ENCODE peak calls at places on chromosomes 13 and 19, in five cellular contexts. One of them, this sample, is unnamed.

GRCh38 chr13:43087960-43088580 is 64.7 kb downstream of the DNAJC15 start:
- DNase-seq in heart right ventricle: no peak
- DNase-seq in pancreas: no peak
- DNase-seq in IMR-90: peak; percentile 36
- DNase-seq in prostate gland: peak; percentile 11
- DNase-seq in this sample: no peak

GRCh38 chr19:47097396-47098217 is 16.0 kb downstream of the ZC3H4 start:
- DNase-seq in heart right ventricle: peak; percentile 40
- DNase-seq in pancreas: no peak
- DNase-seq in IMR-90: no peak
- DNase-seq in prostate gland: no peak
- DNase-seq in this sample: peak; percentile 51

GRCh38 chr19:33302974-33303790 is 848 bp upstream of the CEBPA start:
- DNase-seq in heart right ventricle: no peak
- DNase-seq in pancreas: peak; percentile 68
- DNase-seq in IMR-90: peak; percentile 41
- DNase-seq in prostate gland: peak; percentile 53
- DNase-seq in this sample: peak; percentile 63

GRCh38 chr13:101053289-101053688 is 363.0 kb downstream of the NALCN start:
- DNase-seq in heart right ventricle: no peak
- DNase-seq in pancreas: no peak
- DNase-seq in IMR-90: no peak
- DNase-seq in prostate gland: no peak
- DNase-seq in this sample: no peak

GRCh38 chr19:17718988-17719711 is at the start of gene MAP1S:
- DNase-seq in heart right ventricle: peak; percentile 51
- DNase-seq in pancreas: peak; percentile 46
- DNase-seq in IMR-90: peak; percentile 25
- DNase-seq in prostate gland: peak; percentile 21
- DNase-seq in this sample: peak; percentile 72

GRCh38 chr13:77343841-77344240 is 16.9 kb upstream of the MYCBP2 start:
- DNase-seq in heart right ventricle: no peak
- DNase-seq in pancreas: no peak
- DNase-seq in IMR-90: no peak
- DNase-seq in prostate gland: no peak
- DNase-seq in this sample: no peak

GRCh38 chr13:72953391-72953960 is 105.3 kb upstream of the KLF5 start:
- DNase-seq in heart right ventricle: no peak
- DNase-seq in pancreas: peak; percentile 74
- DNase-seq in IMR-90: no peak
- DNase-seq in prostate gland: peak; percentile 12
- DNase-seq in this sample: peak; percentile 90

GRCh38 chr19:50896591-50897190 is 14.5 kb downstream of the KLK4 start:
- DNase-seq in heart right ventricle: no peak
- DNase-seq in pancreas: peak; percentile 59
- DNase-seq in IMR-90: peak; percentile 65
- DNase-seq in prostate gland: peak; percentile 88
- DNase-seq in this sample: no peak

GRCh38 chr19:1069009-1069779 is 2.2 kb downstream of the ARHGAP45 start:
- DNase-seq in heart right ventricle: peak; percentile 50
- DNase-seq in pancreas: no peak
- DNase-seq in IMR-90: no peak
- DNase-seq in prostate gland: no peak
- DNase-seq in this sample: peak; percentile 92

GRCh38 chr19:38012290-38012689 is 105.3 kb downstream of the SIPA1L3 start:
- DNase-seq in heart right ventricle: no peak
- DNase-seq in pancreas: no peak
- DNase-seq in IMR-90: no peak
- DNase-seq in prostate gland: no peak
- DNase-seq in this sample: no peak

GRCh38 chr13:111437417-111437816 is 117.0 kb downstream of the TEX29 start:
- DNase-seq in heart right ventricle: no peak
- DNase-seq in pancreas: no peak
- DNase-seq in IMR-90: no peak
- DNase-seq in prostate gland: no peak
- DNase-seq in this sample: no peak

GRCh38 chr19:2552859-2553258 is 76.9 kb downstream of the GADD45B start:
- DNase-seq in heart right ventricle: no peak
- DNase-seq in pancreas: no peak
- DNase-seq in IMR-90: no peak
- DNase-seq in prostate gland: no peak
- DNase-seq in this sample: no peak

GRCh38 chr13:99959538-99960230 is 11.9 kb downstream of the ZIC5 start:
- DNase-seq in heart right ventricle: no peak
- DNase-seq in pancreas: no peak
- DNase-seq in IMR-90: no peak
- DNase-seq in prostate gland: no peak
- DNase-seq in this sample: no peak

GRCh38 chr19:7787141-7787540 is 24.1 kb downstream of the CLEC4M start:
- DNase-seq in heart right ventricle: no peak
- DNase-seq in pancreas: peak; percentile 49
- DNase-seq in IMR-90: no peak
- DNase-seq in prostate gland: no peak
- DNase-seq in this sample: no peak

GRCh38 chr19:48121909-48122371 is 11.3 kb upstream of the PLA2G4C start:
- DNase-seq in heart right ventricle: no peak
- DNase-seq in pancreas: no peak
- DNase-seq in IMR-90: no peak
- DNase-seq in prostate gland: peak; percentile 24
- DNase-seq in this sample: no peak

GRCh38 chr13:111951982-111952565 is 114.9 kb upstream of the SOX1 start:
- DNase-seq in heart right ventricle: no peak
- DNase-seq in pancreas: no peak
- DNase-seq in IMR-90: no peak
- DNase-seq in prostate gland: no peak
- DNase-seq in this sample: no peak

GRCh38 chr19:38099966-38100365 is 124.1 kb downstream of the DPF1 start:
- DNase-seq in heart right ventricle: no peak
- DNase-seq in pancreas: no peak
- DNase-seq in IMR-90: no peak
- DNase-seq in prostate gland: no peak
- DNase-seq in this sample: no peak

GRCh38 chr13:56986121-56986520 is 154.6 kb upstream of the PRR20A start:
- DNase-seq in heart right ventricle: no peak
- DNase-seq in pancreas: no peak
- DNase-seq in IMR-90: no peak
- DNase-seq in prostate gland: no peak
- DNase-seq in this sample: no peak

GRCh38 chr19:50519006-50519575 is 5.4 kb upstream of the ASPDH start:
- DNase-seq in heart right ventricle: no peak
- DNase-seq in pancreas: no peak
- DNase-seq in IMR-90: no peak
- DNase-seq in prostate gland: no peak
- DNase-seq in this sample: peak; percentile 4

GRCh38 chr19:5418676-5419075 is 36.5 kb upstream of the ZNRF4 start:
- DNase-seq in heart right ventricle: no peak
- DNase-seq in pancreas: no peak
- DNase-seq in IMR-90: no peak
- DNase-seq in prostate gland: no peak
- DNase-seq in this sample: no peak

GRCh38 chr13:30698023-30698422 is 37.3 kb upstream of the ALOX5AP start:
- DNase-seq in heart right ventricle: no peak
- DNase-seq in pancreas: no peak
- DNase-seq in IMR-90: peak; percentile 81
- DNase-seq in prostate gland: no peak
- DNase-seq in this sample: no peak

GRCh38 chr19:50964266-50964665 is 5.1 kb downstream of the KLK6 start:
- DNase-seq in heart right ventricle: no peak
- DNase-seq in pancreas: no peak
- DNase-seq in IMR-90: no peak
- DNase-seq in prostate gland: no peak
- DNase-seq in this sample: no peak

GRCh38 chr13:46386996-46387851 is at the start of gene RUBCNL:
- DNase-seq in heart right ventricle: no peak
- DNase-seq in pancreas: no peak
- DNase-seq in IMR-90: no peak
- DNase-seq in prostate gland: no peak
- DNase-seq in this sample: peak; percentile 87

GRCh38 chr13:40629678-40630384 is 36.6 kb downstream of the FOXO1 start:
- DNase-seq in heart right ventricle: no peak
- DNase-seq in pancreas: no peak
- DNase-seq in IMR-90: no peak
- DNase-seq in prostate gland: no peak
- DNase-seq in this sample: no peak

DNA sequence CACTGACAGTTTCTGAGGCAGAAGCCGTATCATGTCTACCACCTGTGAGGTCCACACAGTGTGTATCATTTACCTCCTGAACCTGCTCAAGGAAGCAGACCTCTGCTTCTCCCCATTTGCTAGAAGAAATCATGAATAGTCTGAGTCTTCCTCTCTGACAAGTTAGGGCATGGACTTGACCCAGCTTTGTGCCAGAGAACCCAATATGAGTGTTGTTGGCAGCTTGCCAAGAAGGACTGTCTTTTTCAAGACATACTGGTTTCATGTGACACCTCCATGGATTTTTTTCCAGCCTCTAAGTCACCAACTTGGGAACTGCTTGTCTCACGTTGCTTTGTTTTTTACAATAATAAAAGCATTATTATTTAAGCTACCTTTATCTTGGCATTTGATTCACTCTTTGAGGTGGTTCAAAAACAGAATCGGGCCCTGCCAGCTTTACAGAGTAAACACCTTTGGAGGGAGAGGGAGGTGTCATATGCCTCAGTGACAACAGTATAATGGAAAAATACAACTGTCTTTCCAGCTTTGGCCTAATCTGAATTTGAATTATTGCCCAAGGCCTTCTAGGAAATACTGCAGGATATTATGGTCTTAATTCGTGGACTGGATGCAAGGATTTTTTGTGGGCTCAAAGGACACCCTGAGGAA is 9.6 kb downstream of the ZNF211 start:
- DNase-seq in heart right ventricle: no peak
- DNase-seq in pancreas: no peak
- DNase-seq in IMR-90: no peak
- DNase-seq in prostate gland: peak; percentile 58
- DNase-seq in this sample: no peak
- H3K9me3 ChIP-seq in heart right ventricle: peaks cover 75% of the 10 kb centered on the region
- H3K9me3 ChIP-seq in pancreas: no peaks in the 10 kb centered on the region
- H3K9me3 ChIP-seq in IMR-90: peaks cover 42% of the 10 kb centered on the region
- H3K9me3 ChIP-seq in prostate gland: no peaks in the 10 kb centered on the region
- H3K9me3 ChIP-seq in this sample: peaks cover 76% of the 10 kb centered on the region

DNA sequence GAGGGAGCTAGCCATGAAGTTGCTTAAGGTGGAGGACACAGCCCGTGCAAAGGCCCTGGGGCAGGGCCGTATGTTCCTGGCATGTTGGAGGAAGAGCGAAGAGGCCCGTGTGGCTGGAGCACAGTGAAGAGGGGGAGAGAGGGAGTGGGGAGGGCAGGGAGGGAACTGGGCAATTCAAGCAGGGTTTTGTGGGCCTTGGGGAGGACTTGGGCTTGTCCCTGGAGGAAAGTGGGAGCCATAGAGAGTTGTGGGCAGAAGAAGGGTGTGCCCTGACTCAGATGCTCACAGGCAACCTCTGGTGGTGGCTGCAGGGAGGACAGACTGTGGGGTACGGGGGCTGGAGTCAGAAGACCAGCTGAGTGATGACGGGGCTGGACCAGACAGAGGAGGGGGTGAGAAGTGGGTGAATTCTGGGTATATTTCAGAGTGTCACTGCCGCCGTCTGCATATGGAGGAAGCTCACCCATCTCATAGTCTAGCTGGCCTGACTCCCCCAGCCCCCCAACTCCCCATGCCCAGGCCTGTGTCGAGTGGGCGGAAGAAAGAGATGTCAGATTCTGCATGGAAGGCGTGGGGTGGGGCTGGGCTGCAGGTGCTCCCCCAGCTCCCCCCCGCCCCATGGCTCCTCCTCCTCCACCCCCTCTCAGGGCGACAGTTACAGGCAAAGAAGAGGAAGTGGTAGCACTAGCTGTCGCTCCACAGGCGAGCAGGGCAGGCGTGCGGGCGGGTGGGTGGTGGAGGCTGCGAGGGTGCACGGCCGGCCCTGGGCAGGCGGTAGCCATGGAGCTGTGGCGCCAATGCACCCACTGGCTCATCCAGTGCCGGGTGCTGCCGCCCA is at the start of gene VAV1:
- DNase-seq in heart right ventricle: peak; percentile 32
- DNase-seq in pancreas: no peak
- DNase-seq in IMR-90: no peak
- DNase-seq in prostate gland: peak; percentile 27
- DNase-seq in this sample: peak; percentile 91
- TF ChIP-seq CTCF in heart right ventricle: no peak
- TF ChIP-seq CTCF in pancreas: no peak
- TF ChIP-seq CTCF in IMR-90: no peak
- TF ChIP-seq CTCF in prostate gland: no peak
- TF ChIP-seq CTCF in this sample: no peak

GRCh38 chr13:63005625-63006024 is 1590.0 kb upstream of the PCDH20 start:
- DNase-seq in heart right ventricle: no peak
- DNase-seq in pancreas: no peak
- DNase-seq in IMR-90: no peak
- DNase-seq in prostate gland: no peak
- DNase-seq in this sample: no peak
- H3K9me3 ChIP-seq in heart right ventricle: peaks cover 78% of the 10 kb centered on the region
- H3K9me3 ChIP-seq in pancreas: no peaks in the 10 kb centered on the region
- H3K9me3 ChIP-seq in IMR-90: peaks cover 12% of the 10 kb centered on the region
- H3K9me3 ChIP-seq in prostate gland: no peaks in the 10 kb centered on the region
- H3K9me3 ChIP-seq in this sample: peaks cover 69% of the 10 kb centered on the region

DNA sequence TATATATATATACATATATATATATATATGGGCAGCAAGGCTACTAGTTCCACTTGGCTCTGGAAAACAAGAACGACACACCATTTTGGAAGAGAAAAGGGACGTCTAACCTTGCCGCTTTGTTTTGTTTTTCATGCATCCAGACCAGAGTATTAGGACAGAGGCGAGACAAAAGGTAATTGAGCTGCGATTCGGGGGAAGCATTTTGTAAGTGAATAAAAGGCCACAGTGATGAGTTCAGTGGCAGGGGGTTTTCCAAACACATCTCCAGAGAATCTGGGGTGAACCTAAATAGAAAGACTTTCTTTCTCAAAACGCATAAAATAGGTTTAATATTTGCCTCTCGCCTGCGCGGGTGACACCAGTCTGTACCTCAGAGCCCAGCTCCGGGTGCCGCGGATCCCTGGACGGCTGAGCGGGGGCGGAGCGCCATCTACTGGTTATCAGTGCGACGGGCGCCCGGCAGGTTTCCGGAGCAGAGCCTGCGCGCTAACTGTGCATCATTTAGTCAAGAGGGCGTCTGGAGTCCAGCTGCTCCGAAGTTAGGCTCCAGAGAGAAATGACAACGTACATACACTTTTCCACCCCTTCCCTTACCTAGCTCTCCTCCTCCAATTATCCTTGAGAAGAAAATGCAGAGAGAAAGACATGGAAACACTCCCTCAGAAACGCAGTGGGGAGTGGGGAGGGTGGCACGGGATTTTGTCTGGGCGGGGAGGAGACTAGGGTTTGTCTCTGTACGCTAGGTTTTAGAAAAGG is 262.3 kb downstream of the TBC1D4 start:
- DNase-seq in heart right ventricle: peak; percentile 80
- DNase-seq in pancreas: peak; percentile 81
- DNase-seq in IMR-90: peak; percentile 57
- DNase-seq in prostate gland: peak; percentile 67
- DNase-seq in this sample: peak; percentile 90
- TF ChIP-seq CTCF in heart right ventricle: peak; percentile 97
- TF ChIP-seq CTCF in pancreas: peak; percentile 93
- TF ChIP-seq CTCF in IMR-90: peak; percentile 98
- TF ChIP-seq CTCF in prostate gland: peak; percentile 86
- TF ChIP-seq CTCF in this sample: peak; percentile 94

GRCh38 chr19:56841194-56841546 is 644 bp upstream of the PEG3 start:
- DNase-seq in heart right ventricle: no peak
- DNase-seq in pancreas: no peak
- DNase-seq in IMR-90: no peak
- DNase-seq in prostate gland: no peak
- DNase-seq in this sample: no peak
- H3K9me3 ChIP-seq in heart right ventricle: no peaks in the 10 kb centered on the region
- H3K9me3 ChIP-seq in pancreas: no peaks in the 10 kb centered on the region
- H3K9me3 ChIP-seq in IMR-90: peaks cover 34% of the 10 kb centered on the region
- H3K9me3 ChIP-seq in prostate gland: no peaks in the 10 kb centered on the region
- H3K9me3 ChIP-seq in this sample: peaks cover 69% of the 10 kb centered on the region